ENCODE peak calls at places on chromosomes 11 and 22, in five cellular contexts. P is CD8-positive, alpha-beta memory T cell; N is dorsolateral prefrontal cortex; H is NT2/D1; C is GM23248. S is an unnamed sample.

GRCh38 chr22:45608763-45609180 is 62.9 kb upstream of the ATXN10 start:
- DNase-seq in P (peak; percentile 3), N (no peak), C (peak; percentile 94), H (no peak), S (no peak)

GRCh38 chr11:36383200-36383599 is 87.1 kb downstream of the PRR5L start:
- DNase-seq in N (no peak), H (no peak), C (no peak), P (no peak), S (no peak)

GRCh38 chr11:15737326-15737725 is 619.0 kb downstream of the SOX6 start:
- DNase-seq in H (no peak), C (no peak), N (no peak), P (no peak), S (no peak)

GRCh38 chr11:48101958-48102357 is 114.7 kb upstream of the OR4B1 start:
- DNase-seq in N (no peak), H (no peak), C (no peak), P (no peak), S (no peak)

GRCh38 chr22:28032896-28033295 is 113.8 kb upstream of the PITPNB start:
- DNase-seq in N (no peak), H (no peak), C (no peak), P (no peak), S (no peak)

GRCh38 chr11:115303929-115304328 is 200.3 kb downstream of the CADM1 start:
- DNase-seq in H (no peak), N (no peak), P (no peak), C (no peak), S (no peak)

GRCh38 chr11:468493-468892 is 18.4 kb downstream of the PTDSS2 start:
- DNase-seq in N (no peak), H (no peak), C (no peak), P (no peak), S (peak; percentile 52)

GRCh38 chr22:47013861-47014635 is 251.6 kb downstream of the TBC1D22A start:
- DNase-seq in C (no peak), H (no peak), N (peak; percentile 16), P (no peak), S (peak; percentile 52)

GRCh38 chr11:17596310-17596669 is 49.2 kb downstream of the OTOG start:
- DNase-seq in C (no peak), H (no peak), N (peak; percentile 29), P (no peak), S (no peak)

GRCh38 chr11:17594686-17595192 is 47.7 kb downstream of the OTOG start:
- DNase-seq in P (no peak), H (no peak), N (no peak), C (no peak), S (no peak)

GRCh38 chr11:17596711-17597110 is 49.7 kb downstream of the OTOG start:
- DNase-seq in P (no peak), H (no peak), C (no peak), N (peak; percentile 29), S (no peak)

GRCh38 chr11:17597770-17598169 is 50.7 kb downstream of the OTOG start:
- DNase-seq in C (no peak), N (peak; percentile 32), H (no peak), P (no peak), S (no peak)

GRCh38 chr11:17595526-17596309 is 48.7 kb downstream of the OTOG start:
- DNase-seq in P (no peak), C (no peak), N (peak; percentile 22), H (no peak), S (no peak)
- H3K27me3 ChIP-seq in P (no peaks in the 10 kb centered on the region), C (no peaks in the 10 kb centered on the region), N (no peaks in the 10 kb centered on the region), H (peaks cover 31% of the 10 kb centered on the region), S (peaks cover 4% of the 10 kb centered on the region)

GRCh38 chr11:124868322-124869274 is 3.4 kb downstream of the ROBO3 start:
- DNase-seq in H (no peak), C (no peak), N (no peak), P (no peak), S (peak; percentile 71)
- H3K4me3 ChIP-seq in H (no peak overlapping the region), C (no peak overlapping the region), N (peak overlapping the region; percentile 29), P (peak overlapping the region; percentile 37), S (no peak overlapping the region)

DNA sequence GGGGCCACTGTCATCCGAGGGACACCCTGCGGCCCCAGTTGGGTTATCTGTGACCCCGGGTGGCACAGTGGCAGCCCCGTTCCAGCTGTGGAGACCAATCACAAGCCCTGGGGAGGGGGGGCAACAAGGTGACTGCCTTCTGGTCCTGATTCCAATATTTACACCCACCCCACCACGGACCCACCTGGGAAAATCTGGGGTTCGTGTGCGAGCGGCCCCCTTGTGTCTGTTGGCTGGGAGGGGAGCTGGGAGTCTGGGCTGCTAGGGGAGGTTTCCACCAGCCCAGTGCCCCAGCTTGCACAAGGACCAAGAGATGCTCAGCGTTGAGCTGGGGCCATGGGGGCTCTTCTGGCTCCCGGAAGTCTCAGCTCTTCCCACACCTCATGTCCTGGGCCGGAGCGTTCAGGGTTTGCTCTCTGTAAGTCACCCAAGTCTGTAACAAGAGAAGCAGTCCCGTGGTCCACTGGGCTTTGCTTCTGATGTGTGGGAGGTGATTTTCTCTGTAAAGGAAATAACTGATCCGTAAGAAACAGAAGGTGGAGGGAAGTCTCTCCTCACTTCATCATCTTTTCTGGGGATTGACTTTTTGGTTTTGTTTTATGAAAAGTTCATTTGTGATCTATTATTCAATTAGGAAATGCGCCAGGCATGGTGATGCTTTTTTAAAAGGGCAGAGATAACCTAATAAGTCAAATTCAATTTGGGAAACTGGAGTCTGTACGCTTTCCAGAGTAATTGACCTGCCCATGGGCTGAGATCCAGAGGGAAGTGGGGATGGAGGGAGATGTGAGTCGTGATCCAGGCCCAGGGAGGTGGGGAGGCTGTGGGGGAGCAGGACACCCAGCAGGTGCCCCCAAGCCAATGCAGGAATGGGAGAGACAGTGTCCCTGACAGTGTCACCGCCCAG is 22.4 kb upstream of the GAL start:
- DNase-seq in N (no peak), P (no peak), H (no peak), C (no peak), S (no peak)
- H3K27me3 ChIP-seq in N (peaks cover 27% of the 10 kb centered on the region), P (no peaks in the 10 kb centered on the region), H (peaks cover 9% of the 10 kb centered on the region), C (peaks cover 35% of the 10 kb centered on the region), S (no peaks in the 10 kb centered on the region)

GRCh38 chr11:92104349-92104748 is 120.3 kb upstream of the FAT3 start:
- DNase-seq in H (peak; percentile 22), N (no peak), P (no peak), C (no peak), S (no peak)

GRCh38 chr11:92101845-92102244 is 122.8 kb upstream of the FAT3 start:
- DNase-seq in P (no peak), N (no peak), H (no peak), C (no peak), S (no peak)

GRCh38 chr11:92109476-92109875 is 115.1 kb upstream of the FAT3 start:
- DNase-seq in P (no peak), C (no peak), H (no peak), N (no peak), S (no peak)

GRCh38 chr11:92111291-92111690 is 113.3 kb upstream of the FAT3 start:
- DNase-seq in P (no peak), N (no peak), C (peak; percentile 5), H (no peak), S (no peak)

DNA sequence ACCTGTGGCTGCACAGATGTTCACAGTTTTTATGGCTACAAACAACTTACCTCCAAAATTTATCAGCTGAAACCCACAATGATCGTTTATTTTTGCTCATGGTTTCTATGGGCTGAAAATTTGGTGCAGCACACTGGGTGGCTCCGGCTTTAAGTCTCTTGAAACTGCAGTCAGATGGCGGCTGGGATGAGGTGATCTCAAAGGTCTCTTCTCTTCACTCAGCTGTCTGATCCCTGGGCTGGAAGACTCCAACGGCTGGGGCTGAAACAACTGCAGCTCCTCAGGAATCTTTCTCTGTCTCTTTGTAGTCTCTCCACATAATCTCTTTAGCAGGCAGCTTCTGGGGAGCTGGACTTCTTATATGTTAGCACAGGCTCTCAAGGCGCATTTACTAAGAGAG is 117.3 kb upstream of the FAT3 start:
- DNase-seq in C (no peak), P (no peak), N (no peak), H (no peak), S (no peak)
- H3K4me3 ChIP-seq in C (no peak overlapping the region), P (no peak overlapping the region), N (no peak overlapping the region), H (no peak overlapping the region), S (no peak overlapping the region)

GRCh38 chr22:49255154-49255553 is 572.5 kb downstream of the BRD1 start:
- DNase-seq in C (no peak), H (no peak), P (no peak), N (no peak), S (no peak)

GRCh38 chr22:49257551-49257951 is 570.1 kb downstream of the BRD1 start:
- DNase-seq in P (no peak), C (no peak), N (no peak), H (no peak), S (no peak)

GRCh38 chr22:49258107-49259010 is 569.3 kb downstream of the BRD1 start:
- DNase-seq in P (no peak), C (no peak), N (no peak), H (no peak), S (no peak)

GRCh38 chr22:49253656-49254055 is 574.0 kb downstream of the BRD1 start:
- DNase-seq in N (no peak), C (no peak), H (no peak), P (no peak), S (no peak)

GRCh38 chr22:49255741-49256318 is 571.8 kb downstream of the BRD1 start:
- DNase-seq in H (no peak), C (no peak), P (no peak), N (no peak), S (no peak)
- H3K27me3 ChIP-seq in H (no peaks in the 10 kb centered on the region), C (no peaks in the 10 kb centered on the region), P (no peaks in the 10 kb centered on the region), N (peaks cover 42% of the 10 kb centered on the region), S (no peaks in the 10 kb centered on the region)

GRCh38 chr22:40401981-40402406 is 31.6 kb downstream of the SGSM3 start:
- DNase-seq in C (no peak), N (no peak), H (no peak), P (no peak), S (no peak)
- H3K4me3 ChIP-seq in C (no peak overlapping the region), N (no peak overlapping the region), H (no peak overlapping the region), P (peak overlapping the region; percentile 42), S (no peak overlapping the region)